ENCODE peak calls at places on chromosomes 16 and 17, in four cellular contexts. I is H4, V is germinal center, S is NCI-H2029. Z is an unnamed sample.

GRCh38 chr17:10798910-10799309 is 5.0 kb downstream of the TMEM238L start:
- DNase-seq in I (no peak), V (no peak), S (no peak), Z (no peak)

GRCh38 chr16:56344518-56345405 is 80.6 kb downstream of the AMFR start:
- DNase-seq in I (no peak), V (no peak), S (no peak), Z (no peak)

GRCh38 chr16:76669288-76669687 is 392.1 kb downstream of the CNTNAP4 start:
- DNase-seq in I (no peak), V (no peak), S (no peak), Z (no peak)

GRCh38 chr17:79340771-79341528 is 266.3 kb downstream of the ENGASE start:
- DNase-seq in I (peak; percentile 39), V (peak; percentile 81), S (no peak), Z (no peak)

GRCh38 chr16:50902457-50902856 is 160.6 kb downstream of the CYLD start:
- DNase-seq in I (no peak), V (no peak), S (no peak), Z (no peak)

GRCh38 chr17:17402558-17402957 is 74.2 kb upstream of the MED9 start:
- DNase-seq in I (no peak), V (no peak), S (no peak), Z (no peak)

GRCh38 chr16:8667492-8667891 is 6.9 kb upstream of the ABAT start:
- DNase-seq in I (no peak), V (no peak), S (no peak), Z (no peak)

GRCh38 chr16:3045758-3046505 is 429 bp upstream of the MMP25 start:
- DNase-seq in I (no peak), V (peak; percentile 74), S (no peak), Z (no peak)

GRCh38 chr16:25258856-25259179 is 1.2 kb upstream of the ZKSCAN2 start:
- DNase-seq in I (no peak), V (no peak), S (no peak), Z (no peak)

GRCh38 chr17:75795820-75796607 is 11.4 kb downstream of the UNK start:
- DNase-seq in I (no peak), V (no peak), S (no peak), Z (no peak)

GRCh38 chr17:7557825-7558543 is 566 bp upstream of the TNFSF13 start:
- DNase-seq in I (no peak), V (peak; percentile 48), S (peak; percentile 64), Z (peak; percentile 56)

GRCh38 chr16:69405326-69405725 is 19.1 kb upstream of the CYB5B start:
- DNase-seq in I (no peak), V (no peak), S (no peak), Z (no peak)

GRCh38 chr17:39365252-39365651 is 36.2 kb downstream of the FBXL20 start:
- DNase-seq in I (no peak), V (no peak), S (no peak), Z (no peak)

GRCh38 chr17:8304181-8304910 is 5.7 kb upstream of the ARHGEF15 start:
- DNase-seq in I (no peak), V (no peak), S (no peak), Z (no peak)

GRCh38 chr16:4576008-4576407 is 19.9 kb downstream of the C16orf96 start:
- DNase-seq in I (no peak), V (no peak), S (no peak), Z (no peak)

GRCh38 chr16:24834459-24835335 is 11.1 kb upstream of the SLC5A11 start:
- DNase-seq in I (peak; percentile 56), V (no peak), S (no peak), Z (no peak)

GRCh38 chr16:66616169-66616568 is 11.7 kb downstream of the CMTM3 start:
- DNase-seq in I (no peak), V (no peak), S (no peak), Z (no peak)

GRCh38 chr16:2147981-2148671 is at the start of gene RAB26:
- DNase-seq in I (peak; percentile 91), V (peak; percentile 66), S (peak; percentile 96), Z (peak; percentile 73)

GRCh38 chr17:57872536-57872935 is 22.7 kb upstream of the MRPS23 start:
- DNase-seq in I (no peak), V (no peak), S (no peak), Z (no peak)

GRCh38 chr17:68511254-68511670 is 968 bp upstream of the PRKAR1A start:
- DNase-seq in I (no peak), V (no peak), S (no peak), Z (no peak)

GRCh38 chr16:2152695-2153506 is 2.7 kb upstream of the TRAF7 start:
- DNase-seq in I (no peak), V (no peak), S (no peak), Z (no peak)

GRCh38 chr16:53721017-53721416 is 17.1 kb downstream of the FTO start:
- DNase-seq in I (no peak), V (no peak), S (no peak), Z (no peak)

GRCh38 chr17:45299311-45299710 is 17.5 kb downstream of the MAP3K14 start:
- DNase-seq in I (no peak), V (no peak), S (no peak), Z (no peak)

GRCh38 chr16:10868562-10869469 is 8.2 kb upstream of the CIITA start:
- DNase-seq in I (no peak), V (peak; percentile 83), S (no peak), Z (no peak)

GRCh38 chr16:1330260-1330914 is 3.1 kb upstream of the BAIAP3 start:
- DNase-seq in I (no peak), V (peak; percentile 70), S (no peak), Z (no peak)

GRCh38 chr16:68752602-68753001 is 15.5 kb downstream of the CDH1 start:
- DNase-seq in I (no peak), V (no peak), S (no peak), Z (no peak)

GRCh38 chr17:79981661-79982101 is 54.0 kb downstream of the TBC1D16 start:
- DNase-seq in I (no peak), V (no peak), S (no peak), Z (no peak)

GRCh38 chr16:14278749-14279148 is 207.6 kb downstream of the MRTFB start:
- DNase-seq in I (no peak), V (no peak), S (peak; percentile 24), Z (peak; percentile 69)

GRCh38 chr16:53056528-53056881 is 1.7 kb downstream of the CHD9 start:
- DNase-seq in I (no peak), V (no peak), S (no peak), Z (no peak)

GRCh38 chr17:42337442-42337841 is 49.1 kb downstream of the STAT5A start:
- DNase-seq in I (no peak), V (no peak), S (no peak), Z (no peak)

GRCh38 chr16:55499951-55500350 is 8.9 kb upstream of the LPCAT2 start:
- DNase-seq in I (peak; percentile 96), V (no peak), S (no peak), Z (no peak)

GRCh38 chr17:6843241-6843890 is 11.8 kb upstream of the TEKT1 start:
- DNase-seq in I (peak; percentile 19), V (peak; percentile 15), S (peak; percentile 35), Z (peak; percentile 0)

GRCh38 chr17:44792276-44792675 is 33.5 kb downstream of the ADAM11 start:
- DNase-seq in I (no peak), V (no peak), S (no peak), Z (no peak)

GRCh38 chr17:72987166-72987565 is 105.3 kb downstream of the SLC39A11 start:
- DNase-seq in I (no peak), V (no peak), S (no peak), Z (no peak)

GRCh38 chr16:4382795-4383357 is 11.2 kb downstream of the VASN start:
- DNase-seq in I (no peak), V (no peak), S (no peak), Z (no peak)

GRCh38 chr17:40727447-40728231 is 24.1 kb upstream of the KRT24 start:
- DNase-seq in I (peak; percentile 80), V (no peak), S (no peak), Z (no peak)

GRCh38 chr17:8300629-8301242 is 5.5 kb upstream of the SLC25A35 start:
- DNase-seq in I (peak; percentile 65), V (peak; percentile 84), S (peak; percentile 12), Z (peak; percentile 22)

Z was measured in NCI-H774.